ENCODE peak calls at places on chromosome 15, in five cellular contexts. J is uterus, Z is cardiac muscle cell, T is SJSA1, Y is NT2/D1. B is an unnamed sample.

GRCh38 chr15:95468820-95469219 is 861.7 kb upstream of the NR2F2 start:
- DNase-seq in J (no peak), Z (no peak), T (no peak), Y (no peak), B (no peak)

GRCh38 chr15:60496853-60497252 is 17.9 kb upstream of the ICE2 start:
- DNase-seq in J (no peak), Z (no peak), T (no peak), Y (no peak), B (no peak)

GRCh38 chr15:25169318-25169717 is 214.5 kb downstream of the SNRPN start:
- DNase-seq in J (no peak), Z (no peak), T (no peak), Y (no peak), B (no peak)

GRCh38 chr15:45091581-45091980 is 22.4 kb downstream of the DUOX2 start:
- DNase-seq in J (no peak), Z (no peak), T (no peak), Y (no peak), B (no peak)

GRCh38 chr15:70343961-70344360 is 246.2 kb upstream of the TLE3 start:
- DNase-seq in J (no peak), Z (no peak), T (no peak), Y (no peak), B (no peak)

GRCh38 chr15:60798821-60799220 is 319.9 kb upstream of the ICE2 start:
- DNase-seq in J (no peak), Z (peak; percentile 75), T (no peak), Y (no peak), B (no peak)

GRCh38 chr15:78353093-78353492 is 12.9 kb downstream of the CRABP1 start:
- DNase-seq in J (no peak), Z (no peak), T (no peak), Y (no peak), B (no peak)

GRCh38 chr15:69165637-69166025 is 5.2 kb downstream of the GLCE start:
- DNase-seq in J (no peak), Z (no peak), T (no peak), Y (no peak), B (no peak)

GRCh38 chr15:63042879-63043340 is 363 bp downstream of the TPM1 start:
- DNase-seq in J (no peak), Z (peak; percentile 47), T (no peak), Y (no peak), B (no peak)

GRCh38 chr15:39580630-39581500 is at the start of gene THBS1:
- DNase-seq in J (peak; percentile 95), Z (peak; percentile 98), T (peak; percentile 98), Y (peak; percentile 78), B (no peak)

GRCh38 chr15:78175333-78175732 is 26.2 kb downstream of the IDH3A start:
- DNase-seq in J (no peak), Z (no peak), T (no peak), Y (no peak), B (no peak)

GRCh38 chr15:78033864-78034263 is 43.6 kb downstream of the TBC1D2B start:
- DNase-seq in J (no peak), Z (no peak), T (no peak), Y (no peak), B (peak; percentile 58)

GRCh38 chr15:79524531-79524930 is 92.4 kb downstream of the MINAR1 start:
- DNase-seq in J (no peak), Z (no peak), T (no peak), Y (no peak), B (no peak)

GRCh38 chr15:79522656-79523055 is 90.5 kb downstream of the MINAR1 start:
- DNase-seq in J (no peak), Z (no peak), T (no peak), Y (no peak), B (no peak)

GRCh38 chr15:79527821-79528220 is 95.7 kb downstream of the MINAR1 start:
- DNase-seq in J (no peak), Z (no peak), T (no peak), Y (no peak), B (no peak)

DNA sequence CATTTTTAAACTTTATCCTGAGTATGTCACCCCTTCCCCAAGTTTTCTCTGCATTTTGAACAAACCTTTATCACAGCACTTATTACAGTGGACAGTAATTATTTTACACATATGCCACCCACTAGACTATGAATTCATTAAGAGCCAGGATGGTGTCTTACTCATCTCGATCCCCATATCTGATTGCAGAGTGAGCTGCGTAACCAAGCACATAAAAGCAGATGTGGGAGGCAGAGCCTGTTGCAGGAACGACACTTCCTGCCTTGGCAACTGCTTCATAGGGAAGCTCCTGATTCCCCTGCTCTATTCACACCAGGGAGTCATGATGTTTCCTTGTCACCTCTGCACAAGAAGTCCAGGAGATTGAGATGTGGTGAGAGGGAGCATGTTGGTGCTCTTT is 91.1 kb downstream of the MINAR1 start:
- DNase-seq in J (no peak), Z (peak; percentile 41), T (no peak), Y (no peak), B (no peak)
- H3K27me3 ChIP-seq in J (no peaks in the 10 kb centered on the region), Z (no peaks in the 10 kb centered on the region), T (no peaks in the 10 kb centered on the region), Y (no peaks in the 10 kb centered on the region), B (no peaks in the 10 kb centered on the region)

GRCh38 chr15:101157721-101158120 is 94.1 kb downstream of the CHSY1 start:
- DNase-seq in J (no peak), Z (no peak), T (no peak), Y (no peak), B (no peak)

GRCh38 chr15:101153801-101154656 is 97.8 kb downstream of the CHSY1 start:
- DNase-seq in J (no peak), Z (no peak), T (no peak), Y (no peak), B (no peak)

GRCh38 chr15:101156509-101157159 is 95.2 kb downstream of the CHSY1 start:
- DNase-seq in J (no peak), Z (peak; percentile 20), T (peak; percentile 28), Y (no peak), B (no peak)

GRCh38 chr15:101158166-101159095 is 93.4 kb downstream of the CHSY1 start:
- DNase-seq in J (no peak), Z (no peak), T (no peak), Y (no peak), B (peak; percentile 40)

GRCh38 chr15:101156061-101156460 is 95.8 kb downstream of the CHSY1 start:
- DNase-seq in J (no peak), Z (no peak), T (no peak), Y (no peak), B (no peak)
- H3K4me3 ChIP-seq in J (no peak overlapping the region), Z (no peak overlapping the region), T (no peak overlapping the region), Y (no peak overlapping the region), B (no peak overlapping the region)

GRCh38 chr15:43735402-43735801 is 10.8 kb upstream of the PDIA3 start:
- DNase-seq in J (no peak), Z (no peak), T (no peak), Y (no peak), B (no peak)
- H3K27me3 ChIP-seq in J (no peaks in the 10 kb centered on the region), Z (no peaks in the 10 kb centered on the region), T (peaks cover 6% of the 10 kb centered on the region), Y (no peaks in the 10 kb centered on the region), B (no peaks in the 10 kb centered on the region)

DNA sequence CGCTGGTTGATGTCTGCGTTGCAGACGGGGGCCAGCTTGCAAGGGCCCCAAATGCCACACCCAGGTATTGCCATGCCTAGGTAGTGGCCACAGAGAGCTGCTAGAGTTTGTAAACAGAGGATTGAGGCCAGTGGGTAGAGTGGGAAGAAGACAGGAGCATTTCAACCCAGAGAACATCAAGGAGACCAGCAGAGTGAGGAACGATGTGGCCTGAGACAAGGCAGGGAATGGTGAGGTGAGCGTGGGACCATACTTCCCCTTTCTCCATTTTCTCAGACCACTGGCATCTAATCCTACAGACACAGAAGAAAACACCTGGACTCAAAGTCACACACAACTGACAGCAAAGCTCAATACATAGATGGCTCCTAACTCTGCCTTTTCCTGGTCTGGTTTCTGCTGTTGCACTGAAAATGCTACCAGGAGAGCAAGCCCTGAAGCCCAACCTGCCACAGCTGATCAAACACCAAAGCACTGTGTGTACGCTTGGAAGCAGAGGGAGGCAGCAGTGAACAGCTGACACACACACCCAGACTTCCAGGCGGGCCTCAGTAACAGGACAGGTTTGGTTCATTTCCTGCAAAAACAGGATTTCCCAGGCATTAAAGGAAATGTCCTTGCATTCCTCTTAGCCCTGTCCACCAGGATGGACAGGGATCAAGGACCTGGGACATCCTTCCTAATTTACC is 1.6 kb downstream of the FAM174B start:
- DNase-seq in J (no peak), Z (no peak), T (no peak), Y (no peak), B (no peak)
- H3K4me3 ChIP-seq in J (no peak overlapping the region), Z (no peak overlapping the region), T (no peak overlapping the region), Y (no peak overlapping the region), B (no peak overlapping the region)

GRCh38 chr15:101547737-101548136 is 58.2 kb upstream of the PCSK6 start:
- DNase-seq in J (no peak), Z (no peak), T (no peak), Y (no peak), B (no peak)
- H3K27me3 ChIP-seq in J (no peaks in the 10 kb centered on the region), Z (peaks cover 4% of the 10 kb centered on the region), T (peaks cover 7% of the 10 kb centered on the region), Y (no peaks in the 10 kb centered on the region), B (peaks cover 2% of the 10 kb centered on the region)

GRCh38 chr15:71934446-71934845 is 124.1 kb downstream of the NR2E3 start:
- DNase-seq in J (no peak), Z (no peak), T (no peak), Y (no peak), B (no peak)

GRCh38 chr15:71937650-71938311 is 127.4 kb downstream of the NR2E3 start:
- DNase-seq in J (no peak), Z (no peak), T (no peak), Y (no peak), B (no peak)

GRCh38 chr15:71931261-71931660 is 120.9 kb downstream of the NR2E3 start:
- DNase-seq in J (no peak), Z (no peak), T (no peak), Y (no peak), B (no peak)

DNA sequence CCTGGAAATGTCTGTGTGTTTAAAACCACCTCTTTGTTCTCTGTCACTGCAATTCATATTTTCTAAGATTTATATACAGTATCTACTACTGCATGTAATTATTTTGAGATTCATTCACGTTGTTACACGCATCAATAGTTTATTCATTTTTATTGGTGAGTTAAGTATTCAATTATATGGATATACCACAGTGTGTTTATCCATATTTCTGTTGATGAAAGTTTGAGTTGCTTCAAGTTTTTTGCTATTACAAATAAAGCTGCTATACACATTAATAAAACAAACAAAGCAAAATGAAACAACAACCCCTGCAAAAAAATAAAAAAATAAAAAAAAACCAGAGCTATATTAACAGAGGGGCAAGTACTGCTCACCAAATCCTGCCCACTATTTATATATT is 122.3 kb downstream of the NR2E3 start:
- DNase-seq in J (no peak), Z (no peak), T (no peak), Y (no peak), B (no peak)
- H3K4me3 ChIP-seq in J (no peak overlapping the region), Z (no peak overlapping the region), T (no peak overlapping the region), Y (no peak overlapping the region), B (no peak overlapping the region)

GRCh38 chr15:89389841-89390603 is 55.4 kb upstream of the POLG start:
- DNase-seq in J (no peak), Z (no peak), T (no peak), Y (no peak), B (no peak)
- H3K27me3 ChIP-seq in J (no peaks in the 10 kb centered on the region), Z (peaks cover 97% of the 10 kb centered on the region), T (peaks cover 10% of the 10 kb centered on the region), Y (peaks cover 62% of the 10 kb centered on the region), B (no peaks in the 10 kb centered on the region)

GRCh38 chr15:26224266-26224665 is 361.1 kb upstream of the ATP10A start:
- DNase-seq in J (no peak), Z (no peak), T (no peak), Y (no peak), B (no peak)
- H3K4me3 ChIP-seq in J (no peak overlapping the region), Z (no peak overlapping the region), T (no peak overlapping the region), Y (no peak overlapping the region), B (no peak overlapping the region)